ENCODE peak calls at places on chromosomes 16 and 17, in six cellular contexts. V is HAP-1, Q is neuronal stem cell, S is colonic mucosa, I is body of pancreas, Z is heart right ventricle. M is an unnamed sample. For H3K4me1, the result is how much of the 10 kb centered on the place peaks cover.

GRCh38 chr17:73984981-73985380 is 218.5 kb upstream of the RPL38 start:
- DNase-seq in V (no peak), Q (no peak), S (no peak), I (no peak), Z (no peak), M (no peak)

GRCh38 chr17:56739376-56739775 is 94.3 kb downstream of the C17orf67 start:
- DNase-seq in V (no peak), Q (no peak), S (no peak), I (no peak), Z (no peak), M (no peak)

GRCh38 chr17:66491213-66491612 is 188.8 kb downstream of the PRKCA start:
- DNase-seq in V (no peak), Q (no peak), S (no peak), I (no peak), Z (no peak), M (no peak)

GRCh38 chr16:70661534-70661917 is 15.2 kb downstream of the IL34 start:
- DNase-seq in V (no peak), Q (no peak), S (no peak), I (no peak), Z (no peak), M (no peak)

GRCh38 chr16:78130083-78130608 is 30.7 kb downstream of the WWOX start:
- DNase-seq in V (no peak), Q (no peak), S (no peak), I (no peak), Z (no peak), M (no peak)

GRCh38 chr17:80793421-80793820 is 198.2 kb upstream of the CHMP6 start:
- DNase-seq in V (no peak), Q (no peak), S (no peak), I (no peak), Z (no peak), M (no peak)

GRCh38 chr17:49093131-49093530 is 39.4 kb upstream of the B4GALNT2 start:
- DNase-seq in V (no peak), Q (no peak), S (no peak), I (no peak), Z (no peak), M (peak)

GRCh38 chr16:22264786-22265185 is 32.4 kb upstream of the POLR3E start:
- DNase-seq in V (no peak), Q (no peak), S (no peak), I (no peak), Z (no peak), M (no peak)

GRCh38 chr17:349666-350065 is 2.9 kb downstream of the RPH3AL start:
- DNase-seq in V (no peak), Q (no peak), S (no peak), I (no peak), Z (no peak), M (no peak)

GRCh38 chr16:23578096-23578830 is 17.9 kb downstream of the NDUFAB1 start:
- DNase-seq in V (no peak), Q (no peak), S (no peak), I (no peak), Z (no peak), M (no peak)

DNA sequence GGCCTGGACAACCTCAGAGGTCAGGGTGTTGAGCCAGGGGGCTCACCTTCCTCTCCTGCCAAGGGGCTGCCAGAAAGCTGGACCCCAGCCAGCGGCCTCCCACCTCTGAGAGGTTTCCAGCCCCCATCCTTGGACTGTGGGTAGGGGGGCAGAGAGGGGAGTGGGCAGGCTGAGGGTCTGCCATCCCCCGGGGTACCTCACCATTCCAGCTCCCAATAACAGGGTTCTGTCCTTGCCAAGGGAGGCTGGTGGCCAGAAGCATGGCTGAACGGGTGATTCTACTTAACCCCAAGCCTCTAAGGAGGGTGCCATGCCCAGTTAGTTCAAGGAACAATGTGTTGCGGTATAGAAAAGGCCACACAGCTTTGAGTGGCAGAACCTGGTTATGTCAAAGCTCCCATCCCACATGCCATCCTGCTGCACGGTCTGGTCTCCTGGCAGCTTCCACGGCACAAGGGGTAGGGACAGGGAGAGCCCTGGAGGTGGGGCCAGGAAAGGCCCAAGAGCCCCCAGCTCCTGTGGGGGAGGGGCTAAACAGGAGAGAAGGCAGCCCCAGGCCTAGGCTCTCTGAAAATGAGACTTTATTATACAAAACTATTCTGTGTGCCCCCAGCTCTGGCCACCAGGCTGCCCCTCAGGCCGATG is 19.8 kb downstream of the B9D1 start:
- DNase-seq in V (no peak), Q (no peak), S (no peak), I (peak), Z (no peak), M (no peak)
- H3K4me1 ChIP-seq in V (under half), Q (under half), S (under half), I (under half), Z (under half), M (under half)

GRCh38 chr17:16297367-16298139 is 55.7 kb downstream of the CENPV start:
- DNase-seq in V (peak), Q (no peak), S (peak), I (peak), Z (no peak), M (peak)
- H3K4me1 ChIP-seq in V (under half), Q (under half), S (under half), I (under half), Z (under half), M (half or more)

GRCh38 chr17:17400566-17401184 is 76.1 kb upstream of the MED9 start:
- DNase-seq in V (no peak), Q (no peak), S (no peak), I (no peak), Z (no peak), M (no peak)

GRCh38 chr17:17400070-17400469 is 76.7 kb upstream of the MED9 start:
- DNase-seq in V (no peak), Q (no peak), S (no peak), I (no peak), Z (no peak), M (no peak)

GRCh38 chr17:17403899-17404576 is 72.8 kb upstream of the MED9 start:
- DNase-seq in V (no peak), Q (no peak), S (no peak), I (no peak), Z (no peak), M (no peak)

GRCh38 chr17:17401271-17401781 is 75.5 kb upstream of the MED9 start:
- DNase-seq in V (peak), Q (no peak), S (no peak), I (peak), Z (no peak), M (no peak)

DNA sequence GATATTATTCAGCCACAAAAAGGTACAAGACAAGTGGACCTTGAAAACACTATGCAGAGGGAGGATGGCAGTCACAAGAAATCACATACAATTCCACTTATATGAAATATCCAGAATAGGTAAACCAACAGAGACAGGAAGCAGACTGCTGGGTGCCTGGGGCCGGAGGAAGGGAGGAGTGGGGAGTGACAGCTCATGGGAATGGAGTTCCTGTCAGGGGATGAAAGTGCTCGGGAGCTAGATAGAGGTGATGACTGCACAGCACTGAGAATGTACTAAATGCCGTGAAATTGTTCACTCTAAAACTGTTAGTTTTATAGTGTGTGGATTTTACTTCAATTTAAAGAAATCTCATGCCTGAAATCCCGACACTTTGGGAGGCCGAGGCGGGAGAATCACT is 74.2 kb upstream of the MED9 start:
- DNase-seq in V (no peak), Q (no peak), S (no peak), I (no peak), Z (no peak), M (no peak)
- H3K4me1 ChIP-seq in V (under half), Q (under half), S (under half), I (under half), Z (under half), M (under half)

GRCh38 chr16:89058812-89059211 is 34.8 kb upstream of the ACSF3 start:
- DNase-seq in V (no peak), Q (no peak), S (no peak), I (no peak), Z (no peak), M (no peak)
- H3K4me1 ChIP-seq in V (under half), Q (under half), S (under half), I (under half), Z (under half), M (under half)